ENCODE peak calls at places on chromosomes 13 and 19, in five cellular contexts. One of them, this sample, is unnamed.

GRCh38 chr13:99698816-99699099 is 197.5 kb downstream of the TM9SF2 start:
- DNase-seq in RWPE1: no peak
- DNase-seq in kidney tubule cell: no peak
- DNase-seq in CD8-positive, alpha-beta T cell: no peak
- DNase-seq in mucosa of descending colon: no peak
- DNase-seq in this sample: no peak

GRCh38 chr13:75705908-75706307 is 69.8 kb downstream of the LMO7 start:
- DNase-seq in RWPE1: no peak
- DNase-seq in kidney tubule cell: no peak
- DNase-seq in CD8-positive, alpha-beta T cell: no peak
- DNase-seq in mucosa of descending colon: no peak
- DNase-seq in this sample: no peak

GRCh38 chr13:35720690-35721554 is 244.4 kb upstream of the MAB21L1 start:
- DNase-seq in RWPE1: peak; percentile 67
- DNase-seq in kidney tubule cell: peak; percentile 53
- DNase-seq in CD8-positive, alpha-beta T cell: peak; percentile 9
- DNase-seq in mucosa of descending colon: no peak
- DNase-seq in this sample: no peak

GRCh38 chr19:40147693-40148347 is 43.4 kb upstream of the MAP3K10 start:
- DNase-seq in RWPE1: peak; percentile 63
- DNase-seq in kidney tubule cell: peak; percentile 45
- DNase-seq in CD8-positive, alpha-beta T cell: no peak
- DNase-seq in mucosa of descending colon: no peak
- DNase-seq in this sample: no peak

GRCh38 chr13:77751513-77752456 is 54.3 kb downstream of the SLAIN1 start:
- DNase-seq in RWPE1: peak; percentile 42
- DNase-seq in kidney tubule cell: peak; percentile 56
- DNase-seq in CD8-positive, alpha-beta T cell: peak; percentile 13
- DNase-seq in mucosa of descending colon: no peak
- DNase-seq in this sample: peak; percentile 76

GRCh38 chr19:14030997-14031718 is 404 bp upstream of the IL27RA start:
- DNase-seq in RWPE1: no peak
- DNase-seq in kidney tubule cell: no peak
- DNase-seq in CD8-positive, alpha-beta T cell: no peak
- DNase-seq in mucosa of descending colon: no peak
- DNase-seq in this sample: peak; percentile 68

GRCh38 chr13:96053003-96053703 is at the start of gene UGGT2:
- DNase-seq in RWPE1: peak; percentile 98
- DNase-seq in kidney tubule cell: peak; percentile 96
- DNase-seq in CD8-positive, alpha-beta T cell: peak; percentile 2
- DNase-seq in mucosa of descending colon: peak; percentile 95
- DNase-seq in this sample: no peak

GRCh38 chr19:42115219-42115618 is 17.0 kb downstream of the POU2F2 start:
- DNase-seq in RWPE1: no peak
- DNase-seq in kidney tubule cell: no peak
- DNase-seq in CD8-positive, alpha-beta T cell: no peak
- DNase-seq in mucosa of descending colon: no peak
- DNase-seq in this sample: no peak

GRCh38 chr13:38686635-38687245 is at the start of gene FREM2:
- DNase-seq in RWPE1: peak; percentile 53
- DNase-seq in kidney tubule cell: peak; percentile 83
- DNase-seq in CD8-positive, alpha-beta T cell: no peak
- DNase-seq in mucosa of descending colon: no peak
- DNase-seq in this sample: no peak

GRCh38 chr13:33454844-33455256 is 169.3 kb upstream of the STARD13 start:
- DNase-seq in RWPE1: no peak
- DNase-seq in kidney tubule cell: no peak
- DNase-seq in CD8-positive, alpha-beta T cell: no peak
- DNase-seq in mucosa of descending colon: no peak
- DNase-seq in this sample: no peak

GRCh38 chr13:64480648-64481047 is 2749.5 kb downstream of the PCDH9 start:
- DNase-seq in RWPE1: no peak
- DNase-seq in kidney tubule cell: no peak
- DNase-seq in CD8-positive, alpha-beta T cell: no peak
- DNase-seq in mucosa of descending colon: no peak
- DNase-seq in this sample: no peak

GRCh38 chr19:43723588-43723987 is 7.7 kb downstream of the IRGC start:
- DNase-seq in RWPE1: no peak
- DNase-seq in kidney tubule cell: no peak
- DNase-seq in CD8-positive, alpha-beta T cell: no peak
- DNase-seq in mucosa of descending colon: no peak
- DNase-seq in this sample: no peak

GRCh38 chr19:17234911-17235617 is 9.0 kb downstream of the OCEL1 start:
- DNase-seq in RWPE1: peak; percentile 77
- DNase-seq in kidney tubule cell: peak; percentile 41
- DNase-seq in CD8-positive, alpha-beta T cell: peak; percentile 24
- DNase-seq in mucosa of descending colon: peak; percentile 80
- DNase-seq in this sample: peak; percentile 73

GRCh38 chr13:60165391-60166099 is 1.8 kb upstream of the DIAPH3 start:
- DNase-seq in RWPE1: no peak
- DNase-seq in kidney tubule cell: no peak
- DNase-seq in CD8-positive, alpha-beta T cell: no peak
- DNase-seq in mucosa of descending colon: no peak
- DNase-seq in this sample: no peak

GRCh38 chr19:8255426-8256125 is 46.4 kb downstream of the CERS4 start:
- DNase-seq in RWPE1: no peak
- DNase-seq in kidney tubule cell: no peak
- DNase-seq in CD8-positive, alpha-beta T cell: no peak
- DNase-seq in mucosa of descending colon: no peak
- DNase-seq in this sample: no peak

GRCh38 chr19:3520166-3521103 is 14.3 kb downstream of the FZR1 start:
- DNase-seq in RWPE1: peak; percentile 56
- DNase-seq in kidney tubule cell: no peak
- DNase-seq in CD8-positive, alpha-beta T cell: no peak
- DNase-seq in mucosa of descending colon: no peak
- DNase-seq in this sample: no peak

GRCh38 chr19:13047374-13047773 is 52.1 kb downstream of the NFIX start:
- DNase-seq in RWPE1: no peak
- DNase-seq in kidney tubule cell: no peak
- DNase-seq in CD8-positive, alpha-beta T cell: no peak
- DNase-seq in mucosa of descending colon: no peak
- DNase-seq in this sample: no peak

GRCh38 chr19:8515317-8515716 is 1.4 kb upstream of the ZNF414 start:
- DNase-seq in RWPE1: no peak
- DNase-seq in kidney tubule cell: no peak
- DNase-seq in CD8-positive, alpha-beta T cell: peak; percentile 51
- DNase-seq in mucosa of descending colon: no peak
- DNase-seq in this sample: no peak

GRCh38 chr19:34316741-34317241 is 48.2 kb upstream of the GPI start:
- DNase-seq in RWPE1: no peak
- DNase-seq in kidney tubule cell: peak; percentile 58
- DNase-seq in CD8-positive, alpha-beta T cell: no peak
- DNase-seq in mucosa of descending colon: no peak
- DNase-seq in this sample: no peak

GRCh38 chr19:44644391-44645016 is 794 bp downstream of the PVR start:
- DNase-seq in RWPE1: peak; percentile 71
- DNase-seq in kidney tubule cell: peak; percentile 82
- DNase-seq in CD8-positive, alpha-beta T cell: no peak
- DNase-seq in mucosa of descending colon: no peak
- DNase-seq in this sample: no peak

GRCh38 chr19:10517361-10517759 is at the start of gene S1PR5:
- DNase-seq in RWPE1: no peak
- DNase-seq in kidney tubule cell: no peak
- DNase-seq in CD8-positive, alpha-beta T cell: no peak
- DNase-seq in mucosa of descending colon: no peak
- DNase-seq in this sample: no peak

GRCh38 chr13:72500851-72501250 is 226.6 kb downstream of the MZT1 start:
- DNase-seq in RWPE1: no peak
- DNase-seq in kidney tubule cell: no peak
- DNase-seq in CD8-positive, alpha-beta T cell: no peak
- DNase-seq in mucosa of descending colon: no peak
- DNase-seq in this sample: no peak